ENCODE peak calls at places on chromosomes 11 and 22, in nine cellular contexts. V is hepatocyte; A is transverse colon; Z is H1; P is iPS-NIHi11; E is activated CD4-positive, CD25-positive, alpha-beta regulatory T cell; D is iPS DF 19.7; W is caudate nucleus; M is psoas muscle. X is an unnamed sample.

GRCh38 chr22:25663654-25664053 is 78.3 kb upstream of the MYO18B start:
- DNase-seq in V (peak), Z (no peak), W (no peak), E (no peak), D (no peak), M (no peak), P (no peak), A (no peak), X (no peak)

GRCh38 chr11:78420796-78421209 is 3.2 kb upstream of the GAB2 start:
- DNase-seq in V (peak), E (peak), D (no peak), Z (no peak), M (peak), A (peak), W (no peak), P (no peak), X (no peak)

GRCh38 chr11:62217191-62217748 is 8.8 kb downstream of the SCGB2A1 start:
- DNase-seq in Z (no peak), E (no peak), P (peak), A (no peak), W (no peak), M (no peak), V (peak), D (no peak), X (no peak)

GRCh38 chr11:76339217-76339616 is 41.7 kb downstream of the THAP12 start:
- DNase-seq in D (no peak), M (peak), V (no peak), P (no peak), A (peak), Z (no peak), E (no peak), W (no peak), X (no peak)

GRCh38 chr11:4704790-4705334 is 278 bp downstream of the MMP26 start:
- DNase-seq in W (no peak), E (no peak), M (no peak), A (no peak), P (peak), D (no peak), Z (no peak), V (no peak), X (no peak)

GRCh38 chr11:109374032-109374431 is 48.0 kb upstream of the C11orf87 start:
- DNase-seq in A (no peak), D (no peak), Z (no peak), V (no peak), P (no peak), M (no peak), W (no peak), E (no peak), X (no peak)

GRCh38 chr22:20254975-20255946 is 12.9 kb downstream of the RTN4R start:
- DNase-seq in Z (no peak), E (no peak), M (no peak), A (no peak), W (no peak), V (no peak), D (no peak), P (no peak), X (no peak)

GRCh38 chr22:50627452-50627913 is 469 bp downstream of the ARSA start:
- DNase-seq in P (no peak), D (no peak), A (peak), V (no peak), E (no peak), Z (no peak), W (no peak), M (no peak), X (no peak)

GRCh38 chr11:34235591-34236071 is 122.2 kb downstream of the ABTB2 start:
- DNase-seq in Z (no peak), E (no peak), V (no peak), A (no peak), D (no peak), W (no peak), M (no peak), P (no peak), X (no peak)

GRCh38 chr22:21951931-21952465 is 650 bp downstream of the PPM1F start:
- DNase-seq in V (peak), W (no peak), M (peak), A (peak), E (no peak), D (no peak), P (peak), Z (no peak), X (no peak)

GRCh38 chr11:12020546-12020945 is 12.1 kb upstream of the DKK3 start:
- DNase-seq in D (no peak), E (no peak), P (no peak), W (no peak), M (no peak), Z (no peak), V (no peak), A (no peak), X (no peak)

GRCh38 chr11:35087648-35088047 is 51.3 kb upstream of the CD44 start:
- DNase-seq in V (no peak), D (no peak), A (no peak), Z (no peak), E (no peak), M (no peak), W (no peak), P (no peak), X (no peak)

GRCh38 chr11:73019996-73020395 is 122.1 kb downstream of the FCHSD2 start:
- DNase-seq in M (no peak), P (no peak), A (no peak), W (no peak), V (no peak), Z (no peak), E (no peak), D (no peak), X (no peak)

GRCh38 chr22:47175151-47175760 is 412.8 kb downstream of the TBC1D22A start:
- DNase-seq in W (no peak), P (no peak), M (peak), E (no peak), A (peak), V (no peak), Z (no peak), D (no peak), X (no peak)

GRCh38 chr11:71193431-71193830 is 58.9 kb downstream of the SHANK2 start:
- DNase-seq in Z (no peak), V (no peak), M (no peak), P (no peak), D (no peak), E (no peak), A (no peak), W (no peak), X (no peak)

GRCh38 chr11:64331569-64332371 is 8.2 kb upstream of the CCDC88B start:
- DNase-seq in M (peak), D (no peak), V (peak), P (peak), Z (no peak), A (peak), E (peak), W (no peak), X (peak)